ENCODE peak calls at places on chromosomes 6 and 20, in four cellular contexts. D, H, C and N are unnamed samples.

GRCh38 chr6:14612016-14612415 is 494.4 kb downstream of the CD83 start:
- DNase-seq in D (no peak), H (peak), C (peak), N (peak)

GRCh38 chr6:21149460-21149859 is 444.1 kb upstream of the SOX4 start:
- DNase-seq in C (peak), H (peak), D (no peak), N (no peak)

GRCh38 chr6:139029470-139030210 is 1.1 kb downstream of the ABRACL start:
- DNase-seq in H (peak), C (peak), D (peak), N (no peak)

GRCh38 chr6:159249150-159249549 is 80.0 kb downstream of the FNDC1 start:
- DNase-seq in H (peak), D (no peak), C (no peak), N (no peak)

GRCh38 chr6:55069132-55069781 is 105.1 kb upstream of the HCRTR2 start:
- DNase-seq in D (no peak), H (peak), C (peak), N (peak)

GRCh38 chr6:38350882-38351281 is 288.8 kb downstream of the BTBD9 start:
- DNase-seq in C (peak), H (peak), D (no peak), N (no peak)

GRCh38 chr6:88166901-88167624 is 916 bp upstream of the CNR1 start:
- DNase-seq in H (no peak), D (peak), C (no peak), N (no peak)

GRCh38 chr20:4113996-4114603 is 98.7 kb upstream of the RNF24 start:
- DNase-seq in H (no peak), D (no peak), C (no peak), N (no peak)

GRCh38 chr20:36314734-36315544 is 8.8 kb downstream of the DLGAP4 start:
- DNase-seq in C (no peak), H (no peak), D (peak), N (no peak)

GRCh38 chr6:6942826-6943225 is 164.9 kb upstream of the RREB1 start:
- DNase-seq in D (peak), C (peak), H (peak), N (no peak)

GRCh38 chr6:142987490-142987889 is 42.5 kb upstream of the HIVEP2 start:
- DNase-seq in C (no peak), H (no peak), D (no peak), N (no peak)

GRCh38 chr6:43893073-43893472 is 123.1 kb downstream of the VEGFA start:
- DNase-seq in H (no peak), C (no peak), D (no peak), N (no peak)

GRCh38 chr6:134041093-134041492 is 11.3 kb downstream of the SLC2A12 start:
- DNase-seq in H (peak), C (peak), D (no peak), N (no peak)

GRCh38 chr20:33031531-33031930 is at the start of gene BPIFB6:
- DNase-seq in C (no peak), D (no peak), H (no peak), N (no peak)

GRCh38 chr6:68296126-68296525 is 339.0 kb upstream of the ADGRB3 start:
- DNase-seq in C (no peak), H (no peak), D (no peak), N (no peak)

GRCh38 chr20:25139061-25139705 is 56.3 kb upstream of the ENTPD6 start:
- DNase-seq in C (no peak), D (no peak), H (no peak), N (no peak)

GRCh38 chr6:306641-307061 is 14.4 kb downstream of the DUSP22 start:
- DNase-seq in D (no peak), H (no peak), C (no peak), N (no peak)

GRCh38 chr6:13923527-13924145 is 1.1 kb upstream of the RNF182 start:
- DNase-seq in H (peak), D (no peak), C (peak), N (peak)

GRCh38 chr6:42017021-42017643 is 33.2 kb upstream of the TAF8 start:
- DNase-seq in D (no peak), H (peak), C (peak), N (peak)

GRCh38 chr6:89221971-89222887 is 5.1 kb upstream of the GABRR1 start:
- DNase-seq in C (peak), H (no peak), D (no peak), N (no peak)

GRCh38 chr20:38728237-38728761 is 4.0 kb downstream of the SLC32A1 start:
- DNase-seq in D (peak), C (no peak), H (no peak), N (no peak)